ENCODE peak calls at places on chromosomes 1 and 21, in seven cellular contexts. One of them, this sample, is unnamed.

GRCh38 chr1:39491146-39491921 is at the start of gene BMP8A:
- DNase-seq in prostate gland: peak; percentile 48
- DNase-seq in tibial nerve: no peak
- DNase-seq in neural progenitor cell: peak; percentile 87
- DNase-seq in GM23248: peak; percentile 67
- DNase-seq in gastrocnemius medialis: no peak
- DNase-seq in heart left ventricle: peak; percentile 69
- DNase-seq in this sample: no peak

GRCh38 chr1:181676269-181676668 is 193.0 kb downstream of the CACNA1E start:
- DNase-seq in prostate gland: no peak
- DNase-seq in tibial nerve: no peak
- DNase-seq in neural progenitor cell: peak; percentile 70
- DNase-seq in GM23248: peak; percentile 49
- DNase-seq in gastrocnemius medialis: peak; percentile 10
- DNase-seq in heart left ventricle: no peak
- DNase-seq in this sample: peak; percentile 14

GRCh38 chr21:10418649-10419048 is 102.7 kb upstream of the TPTE start:
- DNase-seq in prostate gland: no peak
- DNase-seq in tibial nerve: no peak
- DNase-seq in neural progenitor cell: no peak
- DNase-seq in GM23248: no peak
- DNase-seq in gastrocnemius medialis: no peak
- DNase-seq in heart left ventricle: no peak
- DNase-seq in this sample: no peak

GRCh38 chr1:165833358-165833757 is 5.9 kb downstream of the UCK2 start:
- DNase-seq in prostate gland: no peak
- DNase-seq in tibial nerve: no peak
- DNase-seq in neural progenitor cell: no peak
- DNase-seq in GM23248: no peak
- DNase-seq in gastrocnemius medialis: no peak
- DNase-seq in heart left ventricle: no peak
- DNase-seq in this sample: no peak

GRCh38 chr1:61115436-61115835 is 33.1 kb downstream of the NFIA start:
- DNase-seq in prostate gland: no peak
- DNase-seq in tibial nerve: no peak
- DNase-seq in neural progenitor cell: no peak
- DNase-seq in GM23248: no peak
- DNase-seq in gastrocnemius medialis: no peak
- DNase-seq in heart left ventricle: no peak
- DNase-seq in this sample: no peak

GRCh38 chr1:202085682-202086373 is 36.9 kb upstream of the GPR37L1 start:
- DNase-seq in prostate gland: peak; percentile 4
- DNase-seq in tibial nerve: no peak
- DNase-seq in neural progenitor cell: peak; percentile 43
- DNase-seq in GM23248: no peak
- DNase-seq in gastrocnemius medialis: no peak
- DNase-seq in heart left ventricle: no peak
- DNase-seq in this sample: no peak

GRCh38 chr1:214259353-214259982 is 21.5 kb upstream of the SMYD2 start:
- DNase-seq in prostate gland: no peak
- DNase-seq in tibial nerve: no peak
- DNase-seq in neural progenitor cell: no peak
- DNase-seq in GM23248: peak; percentile 49
- DNase-seq in gastrocnemius medialis: no peak
- DNase-seq in heart left ventricle: no peak
- DNase-seq in this sample: no peak

GRCh38 chr1:46719689-46720088 is 775 bp upstream of the EFCAB14 start:
- DNase-seq in prostate gland: peak; percentile 26
- DNase-seq in tibial nerve: no peak
- DNase-seq in neural progenitor cell: no peak
- DNase-seq in GM23248: no peak
- DNase-seq in gastrocnemius medialis: no peak
- DNase-seq in heart left ventricle: no peak
- DNase-seq in this sample: no peak

GRCh38 chr21:43196789-43197188 is 28.0 kb downstream of the CRYAA start:
- DNase-seq in prostate gland: peak; percentile 93
- DNase-seq in tibial nerve: peak; percentile 16
- DNase-seq in neural progenitor cell: peak; percentile 26
- DNase-seq in GM23248: no peak
- DNase-seq in gastrocnemius medialis: peak; percentile 40
- DNase-seq in heart left ventricle: peak; percentile 21
- DNase-seq in this sample: no peak

GRCh38 chr1:208652300-208653160 is 408.3 kb upstream of the PLXNA2 start:
- DNase-seq in prostate gland: peak; percentile 21
- DNase-seq in tibial nerve: no peak
- DNase-seq in neural progenitor cell: peak; percentile 78
- DNase-seq in GM23248: peak; percentile 76
- DNase-seq in gastrocnemius medialis: no peak
- DNase-seq in heart left ventricle: peak; percentile 46
- DNase-seq in this sample: peak; percentile 12

GRCh38 chr1:118210723-118211110 is 25.7 kb upstream of the SPAG17 start:
- DNase-seq in prostate gland: no peak
- DNase-seq in tibial nerve: no peak
- DNase-seq in neural progenitor cell: no peak
- DNase-seq in GM23248: no peak
- DNase-seq in gastrocnemius medialis: no peak
- DNase-seq in heart left ventricle: no peak
- DNase-seq in this sample: no peak

GRCh38 chr1:175000697-175001187 is 995 bp downstream of the CACYBP start:
- DNase-seq in prostate gland: no peak
- DNase-seq in tibial nerve: no peak
- DNase-seq in neural progenitor cell: no peak
- DNase-seq in GM23248: peak; percentile 66
- DNase-seq in gastrocnemius medialis: no peak
- DNase-seq in heart left ventricle: no peak
- DNase-seq in this sample: no peak

GRCh38 chr1:185170291-185170848 is 13.4 kb downstream of the SWT1 start:
- DNase-seq in prostate gland: peak; percentile 21
- DNase-seq in tibial nerve: no peak
- DNase-seq in neural progenitor cell: peak; percentile 82
- DNase-seq in GM23248: peak; percentile 68
- DNase-seq in gastrocnemius medialis: no peak
- DNase-seq in heart left ventricle: no peak
- DNase-seq in this sample: peak; percentile 5

GRCh38 chr1:240579511-240579910 is 32.4 kb downstream of the GREM2 start:
- DNase-seq in prostate gland: no peak
- DNase-seq in tibial nerve: no peak
- DNase-seq in neural progenitor cell: no peak
- DNase-seq in GM23248: no peak
- DNase-seq in gastrocnemius medialis: no peak
- DNase-seq in heart left ventricle: no peak
- DNase-seq in this sample: no peak

GRCh38 chr1:53754484-53755312 is 15.7 kb upstream of the GLIS1 start:
- DNase-seq in prostate gland: peak; percentile 30
- DNase-seq in tibial nerve: no peak
- DNase-seq in neural progenitor cell: peak; percentile 75
- DNase-seq in GM23248: peak; percentile 78
- DNase-seq in gastrocnemius medialis: no peak
- DNase-seq in heart left ventricle: no peak
- DNase-seq in this sample: no peak

GRCh38 chr1:46437723-46438122 is 43.6 kb downstream of the FAAH start:
- DNase-seq in prostate gland: no peak
- DNase-seq in tibial nerve: no peak
- DNase-seq in neural progenitor cell: no peak
- DNase-seq in GM23248: no peak
- DNase-seq in gastrocnemius medialis: no peak
- DNase-seq in heart left ventricle: no peak
- DNase-seq in this sample: no peak

GRCh38 chr1:171152533-171152932 is 32.6 kb upstream of the FMO2 start:
- DNase-seq in prostate gland: no peak
- DNase-seq in tibial nerve: no peak
- DNase-seq in neural progenitor cell: no peak
- DNase-seq in GM23248: no peak
- DNase-seq in gastrocnemius medialis: no peak
- DNase-seq in heart left ventricle: no peak
- DNase-seq in this sample: no peak

GRCh38 chr1:247721222-247721621 is 4.8 kb upstream of the OR6F1 start:
- DNase-seq in prostate gland: no peak
- DNase-seq in tibial nerve: no peak
- DNase-seq in neural progenitor cell: no peak
- DNase-seq in GM23248: no peak
- DNase-seq in gastrocnemius medialis: no peak
- DNase-seq in heart left ventricle: no peak
- DNase-seq in this sample: no peak

GRCh38 chr1:27643626-27644368 is 8.8 kb upstream of the FGR start:
- DNase-seq in prostate gland: no peak
- DNase-seq in tibial nerve: no peak
- DNase-seq in neural progenitor cell: peak; percentile 76
- DNase-seq in GM23248: peak; percentile 82
- DNase-seq in gastrocnemius medialis: no peak
- DNase-seq in heart left ventricle: no peak
- DNase-seq in this sample: no peak

GRCh38 chr21:46179708-46180078 is 4.6 kb downstream of the SPATC1L start:
- DNase-seq in prostate gland: no peak
- DNase-seq in tibial nerve: no peak
- DNase-seq in neural progenitor cell: no peak
- DNase-seq in GM23248: no peak
- DNase-seq in gastrocnemius medialis: no peak
- DNase-seq in heart left ventricle: no peak
- DNase-seq in this sample: no peak

GRCh38 chr1:226730064-226730463 is 9.0 kb downstream of the ITPKB start:
- DNase-seq in prostate gland: no peak
- DNase-seq in tibial nerve: no peak
- DNase-seq in neural progenitor cell: no peak
- DNase-seq in GM23248: no peak
- DNase-seq in gastrocnemius medialis: no peak
- DNase-seq in heart left ventricle: no peak
- DNase-seq in this sample: no peak
- H3K27ac ChIP-seq in prostate gland: peak overlapping the region; percentile 27
- H3K27ac ChIP-seq in tibial nerve: no peak overlapping the region
- H3K27ac ChIP-seq in neural progenitor cell: no peak overlapping the region
- H3K27ac ChIP-seq in GM23248: no peak overlapping the region
- H3K27ac ChIP-seq in gastrocnemius medialis: peak overlapping the region; percentile 28
- H3K27ac ChIP-seq in heart left ventricle: peak overlapping the region; percentile 34
- H3K27ac ChIP-seq in this sample: peak overlapping the region; percentile 29

DNA sequence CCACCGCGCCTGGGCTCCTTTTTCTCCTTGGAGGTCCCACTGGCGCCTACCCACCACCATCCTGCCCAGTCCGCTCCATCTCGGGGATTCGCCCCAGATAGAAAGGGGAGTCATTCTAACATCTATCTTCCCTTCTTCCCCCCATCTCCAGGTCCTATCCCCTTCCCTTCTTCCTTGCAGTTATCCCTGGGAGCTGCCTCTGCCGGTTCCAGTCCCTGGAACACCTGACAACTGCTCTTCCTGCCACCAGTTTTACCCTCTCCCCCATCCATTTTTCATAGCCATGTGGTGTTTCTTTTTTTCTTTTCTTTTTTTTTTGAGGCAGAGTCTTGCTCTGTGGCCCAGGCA is 12.0 kb upstream of the COL16A1 start:
- DNase-seq in prostate gland: no peak
- DNase-seq in tibial nerve: no peak
- DNase-seq in neural progenitor cell: no peak
- DNase-seq in GM23248: no peak
- DNase-seq in gastrocnemius medialis: no peak
- DNase-seq in heart left ventricle: no peak
- DNase-seq in this sample: no peak
- H3K27ac ChIP-seq in prostate gland: peak overlapping the region; percentile 76
- H3K27ac ChIP-seq in tibial nerve: peak overlapping the region; percentile 97
- H3K27ac ChIP-seq in neural progenitor cell: no peak overlapping the region
- H3K27ac ChIP-seq in GM23248: no peak overlapping the region
- H3K27ac ChIP-seq in gastrocnemius medialis: peak overlapping the region; percentile 96
- H3K27ac ChIP-seq in heart left ventricle: peak overlapping the region; percentile 97
- H3K27ac ChIP-seq in this sample: no peak overlapping the region

GRCh38 chr1:2039251-2039650 is 11.0 kb upstream of the PRKCZ start:
- DNase-seq in prostate gland: no peak
- DNase-seq in tibial nerve: no peak
- DNase-seq in neural progenitor cell: peak; percentile 56
- DNase-seq in GM23248: no peak
- DNase-seq in gastrocnemius medialis: no peak
- DNase-seq in heart left ventricle: no peak
- DNase-seq in this sample: no peak

GRCh38 chr1:2041305-2041704 is 8.9 kb upstream of the PRKCZ start:
- DNase-seq in prostate gland: no peak
- DNase-seq in tibial nerve: no peak
- DNase-seq in neural progenitor cell: no peak
- DNase-seq in GM23248: no peak
- DNase-seq in gastrocnemius medialis: no peak
- DNase-seq in heart left ventricle: no peak
- DNase-seq in this sample: no peak

GRCh38 chr1:2036287-2036686 is 13.9 kb upstream of the PRKCZ start:
- DNase-seq in prostate gland: no peak
- DNase-seq in tibial nerve: no peak
- DNase-seq in neural progenitor cell: no peak
- DNase-seq in GM23248: no peak
- DNase-seq in gastrocnemius medialis: no peak
- DNase-seq in heart left ventricle: no peak
- DNase-seq in this sample: no peak

GRCh38 chr1:2037314-2037979 is 12.8 kb upstream of the PRKCZ start:
- DNase-seq in prostate gland: no peak
- DNase-seq in tibial nerve: no peak
- DNase-seq in neural progenitor cell: no peak
- DNase-seq in GM23248: no peak
- DNase-seq in gastrocnemius medialis: no peak
- DNase-seq in heart left ventricle: no peak
- DNase-seq in this sample: no peak

GRCh38 chr1:2038229-2038628 is 12.0 kb upstream of the PRKCZ start:
- DNase-seq in prostate gland: no peak
- DNase-seq in tibial nerve: no peak
- DNase-seq in neural progenitor cell: no peak
- DNase-seq in GM23248: no peak
- DNase-seq in gastrocnemius medialis: no peak
- DNase-seq in heart left ventricle: no peak
- DNase-seq in this sample: no peak
- H3K27ac ChIP-seq in prostate gland: no peak overlapping the region
- H3K27ac ChIP-seq in tibial nerve: no peak overlapping the region
- H3K27ac ChIP-seq in neural progenitor cell: no peak overlapping the region
- H3K27ac ChIP-seq in GM23248: no peak overlapping the region
- H3K27ac ChIP-seq in gastrocnemius medialis: no peak overlapping the region
- H3K27ac ChIP-seq in heart left ventricle: no peak overlapping the region
- H3K27ac ChIP-seq in this sample: no peak overlapping the region

DNA sequence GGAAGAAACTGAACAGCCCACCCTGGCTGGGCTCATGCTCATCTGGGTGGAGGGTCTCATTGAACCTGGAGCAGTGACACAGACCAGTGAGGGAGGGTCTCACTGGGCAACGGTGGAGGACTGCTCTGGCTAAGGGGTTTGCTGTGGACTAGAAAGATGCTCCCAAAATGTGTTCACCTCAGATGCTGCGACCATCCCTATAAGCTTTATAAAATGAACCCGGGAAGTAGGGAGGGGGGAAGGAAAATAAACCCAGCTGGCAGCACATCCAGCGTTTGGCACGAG is 34.5 kb upstream of the LBR start:
- DNase-seq in prostate gland: no peak
- DNase-seq in tibial nerve: no peak
- DNase-seq in neural progenitor cell: no peak
- DNase-seq in GM23248: no peak
- DNase-seq in gastrocnemius medialis: no peak
- DNase-seq in heart left ventricle: no peak
- DNase-seq in this sample: no peak
- H3K27ac ChIP-seq in prostate gland: peak overlapping the region; percentile 46
- H3K27ac ChIP-seq in tibial nerve: no peak overlapping the region
- H3K27ac ChIP-seq in neural progenitor cell: no peak overlapping the region
- H3K27ac ChIP-seq in GM23248: no peak overlapping the region
- H3K27ac ChIP-seq in gastrocnemius medialis: no peak overlapping the region
- H3K27ac ChIP-seq in heart left ventricle: no peak overlapping the region
- H3K27ac ChIP-seq in this sample: no peak overlapping the region

This sample was measured in caudate nucleus.